ENCODE peak calls at places on chromosomes 16 and 17, in nine cellular contexts. H is A549, F is left ventricle myocardium inferior, L is mesenchymal stem cell, C is GM23338, K is IMR-90, J is heart right ventricle, Q is ascending aorta, E is GM12878. G is an unnamed sample.

GRCh38 chr17:14499976-14500375 is 199.1 kb downstream of the HS3ST3B1 start:
- DNase-seq in H (no peak), F (no peak), L (no peak), C (no peak), K (no peak), J (no peak), Q (no peak), E (no peak), G (no peak)

GRCh38 chr17:75941442-75941819 is 589 bp upstream of the FBF1 start:
- DNase-seq in H (no peak), F (no peak), L (no peak), C (no peak), K (no peak), J (no peak), Q (no peak), E (no peak), G (no peak)

GRCh38 chr17:77372444-77373297 is 231.9 kb downstream of the SEC14L1 start:
- DNase-seq in H (no peak), F (peak; percentile 91), L (peak; percentile 85), C (peak; percentile 94), K (peak; percentile 87), J (peak; percentile 92), Q (peak; percentile 90), E (no peak), G (no peak)

GRCh38 chr17:39057807-39058206 is 90.6 kb upstream of the FBXO47 start:
- DNase-seq in H (no peak), F (no peak), L (no peak), C (no peak), K (no peak), J (no peak), Q (no peak), E (no peak), G (no peak)

GRCh38 chr16:19700319-19700781 is 17.7 kb downstream of the KNOP1 start:
- DNase-seq in H (peak; percentile 81), F (no peak), L (peak; percentile 77), C (no peak), K (peak; percentile 70), J (no peak), Q (no peak), E (no peak), G (no peak)

GRCh38 chr17:63928966-63929695 is 3.0 kb downstream of the CD79B start:
- DNase-seq in H (no peak), F (no peak), L (no peak), C (no peak), K (no peak), J (no peak), Q (no peak), E (no peak), G (no peak)

GRCh38 chr17:30558313-30559195 is 81.3 kb downstream of the GOSR1 start:
- DNase-seq in H (no peak), F (no peak), L (no peak), C (no peak), K (no peak), J (no peak), Q (no peak), E (no peak), G (no peak)

GRCh38 chr16:12600536-12601256 is 203.0 kb downstream of the CPPED1 start:
- DNase-seq in H (no peak), F (no peak), L (no peak), C (no peak), K (no peak), J (no peak), Q (peak; percentile 28), E (no peak), G (no peak)

GRCh38 chr17:76132574-76133338 is 8.3 kb downstream of the FOXJ1 start:
- DNase-seq in H (no peak), F (no peak), L (no peak), C (peak; percentile 89), K (no peak), J (no peak), Q (no peak), E (no peak), G (no peak)

GRCh38 chr17:7590743-7591142 is 849 bp upstream of the SOX15 start:
- DNase-seq in H (peak; percentile 69), F (no peak), L (peak; percentile 54), C (peak; percentile 74), K (peak; percentile 70), J (no peak), Q (no peak), E (no peak), G (no peak)

GRCh38 chr16:5193877-5194276 is 96.3 kb upstream of the EEF2KMT start:
- DNase-seq in H (no peak), F (no peak), L (no peak), C (no peak), K (no peak), J (no peak), Q (no peak), E (no peak), G (no peak)

GRCh38 chr16:56792960-56793359 is 63.0 kb downstream of the NUP93 start:
- DNase-seq in H (no peak), F (no peak), L (no peak), C (no peak), K (no peak), J (no peak), Q (no peak), E (no peak), G (no peak)

GRCh38 chr16:54090602-54091001 is 196.0 kb downstream of the IRX3 start:
- DNase-seq in H (no peak), F (no peak), L (no peak), C (no peak), K (no peak), J (no peak), Q (no peak), E (no peak), G (no peak)

GRCh38 chr17:7284911-7285310 is 3.4 kb downstream of the SLC2A4 start:
- DNase-seq in H (no peak), F (no peak), L (no peak), C (no peak), K (no peak), J (no peak), Q (no peak), E (no peak), G (no peak)

GRCh38 chr16:63403792-63404191 is 1367.6 kb upstream of the CDH8 start:
- DNase-seq in H (no peak), F (no peak), L (no peak), C (no peak), K (no peak), J (no peak), Q (no peak), E (no peak), G (no peak)

GRCh38 chr17:57667461-57667923 is 77.6 kb downstream of the CCDC182 start:
- DNase-seq in H (no peak), F (no peak), L (no peak), C (no peak), K (no peak), J (no peak), Q (peak; percentile 55), E (no peak), G (no peak)
- H3K27ac ChIP-seq in H (no peak overlapping the region), F (peak overlapping the region; percentile 31), L (no peak overlapping the region), C (no peak overlapping the region), K (no peak overlapping the region), J (no peak overlapping the region), Q (no peak overlapping the region), E (no peak overlapping the region), G (no peak overlapping the region)

DNA sequence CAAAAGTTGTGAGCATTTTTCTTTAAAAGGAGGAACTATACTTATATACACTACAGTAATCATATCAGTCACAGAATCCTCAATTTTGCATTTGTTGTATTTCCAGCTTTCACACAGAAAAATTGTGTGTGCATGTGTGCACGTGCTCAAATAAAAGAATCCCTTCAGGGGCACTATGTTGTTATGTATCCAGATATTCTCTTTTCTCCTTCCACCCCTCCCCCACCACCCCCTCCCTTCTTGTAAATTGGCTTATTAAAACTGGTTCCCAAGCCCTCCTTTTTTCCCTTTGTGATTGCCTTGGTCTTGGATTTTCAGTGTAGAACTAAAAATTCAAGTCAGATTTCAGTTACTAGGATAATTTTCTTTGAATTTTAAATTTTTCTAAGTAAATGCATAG is 86.4 kb downstream of the WNT3 start:
- DNase-seq in H (no peak), F (no peak), L (no peak), C (peak; percentile 12), K (no peak), J (no peak), Q (no peak), E (no peak), G (no peak)
- H3K27ac ChIP-seq in H (no peak overlapping the region), F (no peak overlapping the region), L (no peak overlapping the region), C (peak overlapping the region; percentile 21), K (no peak overlapping the region), J (no peak overlapping the region), Q (no peak overlapping the region), E (no peak overlapping the region), G (no peak overlapping the region)

DNA sequence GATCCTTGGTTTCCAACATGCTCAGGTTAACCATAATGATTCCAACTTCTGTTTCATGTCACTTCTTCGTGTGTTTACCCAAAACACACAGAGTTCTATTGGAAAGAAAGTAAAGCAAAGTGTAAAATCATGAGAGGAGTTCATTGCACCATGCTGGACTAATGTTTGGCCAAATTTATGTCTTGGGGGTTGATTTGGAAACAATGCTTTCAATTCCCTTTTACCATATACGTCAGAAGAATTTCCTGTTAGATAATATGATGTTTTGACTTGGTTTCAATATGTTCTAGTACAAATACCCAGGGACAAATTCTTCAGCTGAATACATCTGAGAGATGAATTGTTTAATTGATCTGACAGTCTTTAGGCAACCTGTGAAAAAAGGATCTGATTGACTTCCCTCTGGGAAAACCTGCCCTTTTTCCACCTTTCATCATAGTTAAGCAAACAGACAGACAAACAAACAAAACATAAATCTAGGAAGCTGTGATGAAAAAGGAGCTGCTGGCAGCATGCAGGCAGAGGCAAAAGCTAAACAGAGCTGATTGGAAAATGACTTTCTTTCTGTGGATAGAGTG is 26.0 kb upstream of the MPHOSPH6 start:
- DNase-seq in H (no peak), F (no peak), L (peak; percentile 27), C (no peak), K (no peak), J (no peak), Q (no peak), E (no peak), G (no peak)
- H3K27ac ChIP-seq in H (no peak overlapping the region), F (no peak overlapping the region), L (no peak overlapping the region), C (no peak overlapping the region), K (no peak overlapping the region), J (no peak overlapping the region), Q (no peak overlapping the region), E (no peak overlapping the region), G (no peak overlapping the region)

GRCh38 chr16:24291932-24292331 is 35.8 kb downstream of the CACNG3 start:
- DNase-seq in H (no peak), F (no peak), L (no peak), C (no peak), K (no peak), J (no peak), Q (no peak), E (no peak), G (no peak)

GRCh38 chr16:24289301-24289700 is 33.2 kb downstream of the CACNG3 start:
- DNase-seq in H (no peak), F (no peak), L (no peak), C (no peak), K (no peak), J (no peak), Q (no peak), E (no peak), G (no peak)

GRCh38 chr16:24282129-24282528 is 26.0 kb downstream of the CACNG3 start:
- DNase-seq in H (no peak), F (no peak), L (no peak), C (no peak), K (no peak), J (no peak), Q (no peak), E (no peak), G (no peak)

GRCh38 chr16:24288516-24288915 is 32.4 kb downstream of the CACNG3 start:
- DNase-seq in H (no peak), F (no peak), L (no peak), C (no peak), K (no peak), J (no peak), Q (no peak), E (no peak), G (no peak)

GRCh38 chr16:24286713-24287405 is 30.7 kb downstream of the CACNG3 start:
- DNase-seq in H (no peak), F (no peak), L (no peak), C (no peak), K (no peak), J (no peak), Q (no peak), E (no peak), G (no peak)
- H3K27ac ChIP-seq in H (no peak overlapping the region), F (no peak overlapping the region), L (no peak overlapping the region), C (no peak overlapping the region), K (no peak overlapping the region), J (no peak overlapping the region), Q (no peak overlapping the region), E (no peak overlapping the region), G (peak overlapping the region; percentile 54)

G was measured in caudate nucleus.